ENCODE peak calls at places on chromosomes 1 and 21, in six cellular contexts. One of them, this sample, is unnamed.

GRCh38 chr1:17667641-17668040 is 87.5 kb upstream of the ACTL8 start:
- DNase-seq in CD8-positive, alpha-beta T cell: no peak
- DNase-seq in mammary epithelial cell: no peak
- DNase-seq in psoas muscle: no peak
- DNase-seq in H9: no peak
- DNase-seq in brain microvascular endothelial cell: no peak
- DNase-seq in this sample: peak; percentile 83

GRCh38 chr1:183273300-183273699 is 87.2 kb downstream of the LAMC2 start:
- DNase-seq in H9: no peak
- DNase-seq in mammary epithelial cell: no peak
- DNase-seq in psoas muscle: no peak
- DNase-seq in CD8-positive, alpha-beta T cell: no peak
- DNase-seq in brain microvascular endothelial cell: no peak
- DNase-seq in this sample: no peak

GRCh38 chr21:32916522-32917099 is 109.1 kb upstream of the OLIG2 start:
- DNase-seq in brain microvascular endothelial cell: no peak
- DNase-seq in mammary epithelial cell: no peak
- DNase-seq in CD8-positive, alpha-beta T cell: no peak
- DNase-seq in psoas muscle: no peak
- DNase-seq in H9: no peak
- DNase-seq in this sample: no peak

GRCh38 chr1:43952731-43953350 is 6.1 kb downstream of the IPO13 start:
- DNase-seq in mammary epithelial cell: no peak
- DNase-seq in H9: peak; percentile 91
- DNase-seq in psoas muscle: no peak
- DNase-seq in CD8-positive, alpha-beta T cell: no peak
- DNase-seq in brain microvascular endothelial cell: no peak
- DNase-seq in this sample: no peak

GRCh38 chr1:117576236-117576635 is 29.6 kb upstream of the TENT5C start:
- DNase-seq in CD8-positive, alpha-beta T cell: no peak
- DNase-seq in brain microvascular endothelial cell: no peak
- DNase-seq in mammary epithelial cell: no peak
- DNase-seq in H9: peak; percentile 9
- DNase-seq in psoas muscle: no peak
- DNase-seq in this sample: peak; percentile 50

GRCh38 chr1:156257711-156258110 is 9.9 kb upstream of the PAQR6 start:
- DNase-seq in brain microvascular endothelial cell: no peak
- DNase-seq in CD8-positive, alpha-beta T cell: no peak
- DNase-seq in H9: no peak
- DNase-seq in psoas muscle: no peak
- DNase-seq in mammary epithelial cell: peak; percentile 20
- DNase-seq in this sample: no peak

GRCh38 chr21:22120616-22121266 is 1122.5 kb downstream of the NCAM2 start:
- DNase-seq in psoas muscle: no peak
- DNase-seq in mammary epithelial cell: no peak
- DNase-seq in H9: peak; percentile 49
- DNase-seq in brain microvascular endothelial cell: no peak
- DNase-seq in CD8-positive, alpha-beta T cell: no peak
- DNase-seq in this sample: peak; percentile 37

GRCh38 chr1:215793210-215793609 is 226.1 kb downstream of the KCTD3 start:
- DNase-seq in mammary epithelial cell: peak; percentile 32
- DNase-seq in brain microvascular endothelial cell: peak; percentile 2
- DNase-seq in H9: no peak
- DNase-seq in psoas muscle: no peak
- DNase-seq in CD8-positive, alpha-beta T cell: no peak
- DNase-seq in this sample: no peak

GRCh38 chr1:202186327-202186726 is 7.3 kb upstream of the LGR6 start:
- DNase-seq in H9: no peak
- DNase-seq in psoas muscle: no peak
- DNase-seq in brain microvascular endothelial cell: no peak
- DNase-seq in mammary epithelial cell: no peak
- DNase-seq in CD8-positive, alpha-beta T cell: no peak
- DNase-seq in this sample: no peak

GRCh38 chr1:184770176-184770575 is 15.5 kb upstream of the EDEM3 start:
- DNase-seq in mammary epithelial cell: no peak
- DNase-seq in psoas muscle: no peak
- DNase-seq in CD8-positive, alpha-beta T cell: no peak
- DNase-seq in H9: no peak
- DNase-seq in brain microvascular endothelial cell: no peak
- DNase-seq in this sample: no peak

GRCh38 chr1:94383966-94384408 is 34.2 kb upstream of the ABCD3 start:
- DNase-seq in H9: no peak
- DNase-seq in CD8-positive, alpha-beta T cell: no peak
- DNase-seq in psoas muscle: no peak
- DNase-seq in mammary epithelial cell: no peak
- DNase-seq in brain microvascular endothelial cell: peak; percentile 76
- DNase-seq in this sample: no peak

GRCh38 chr21:37914211-37914900 is 1.9 kb downstream of the KCNJ6 start:
- DNase-seq in CD8-positive, alpha-beta T cell: no peak
- DNase-seq in psoas muscle: no peak
- DNase-seq in H9: peak; percentile 84
- DNase-seq in brain microvascular endothelial cell: peak; percentile 3
- DNase-seq in mammary epithelial cell: peak; percentile 34
- DNase-seq in this sample: peak; percentile 73

GRCh38 chr1:67618285-67619018 is 66.5 kb upstream of the GADD45A start:
- DNase-seq in mammary epithelial cell: peak; percentile 96
- DNase-seq in brain microvascular endothelial cell: peak; percentile 94
- DNase-seq in H9: no peak
- DNase-seq in psoas muscle: peak; percentile 63
- DNase-seq in CD8-positive, alpha-beta T cell: no peak
- DNase-seq in this sample: no peak

GRCh38 chr1:10888791-10889627 is 92.6 kb upstream of the CASZ1 start:
- DNase-seq in H9: no peak
- DNase-seq in CD8-positive, alpha-beta T cell: no peak
- DNase-seq in brain microvascular endothelial cell: no peak
- DNase-seq in psoas muscle: no peak
- DNase-seq in mammary epithelial cell: no peak
- DNase-seq in this sample: no peak

GRCh38 chr1:108896160-108897150 is 19.7 kb downstream of the GPSM2 start:
- DNase-seq in mammary epithelial cell: no peak
- DNase-seq in psoas muscle: peak; percentile 30
- DNase-seq in H9: peak; percentile 36
- DNase-seq in CD8-positive, alpha-beta T cell: no peak
- DNase-seq in brain microvascular endothelial cell: no peak
- DNase-seq in this sample: no peak

GRCh38 chr1:158024737-158025136 is 31.3 kb downstream of the KIRREL1 start:
- DNase-seq in mammary epithelial cell: no peak
- DNase-seq in CD8-positive, alpha-beta T cell: no peak
- DNase-seq in brain microvascular endothelial cell: no peak
- DNase-seq in H9: no peak
- DNase-seq in psoas muscle: peak; percentile 60
- DNase-seq in this sample: no peak

GRCh38 chr1:158027485-158027884 is 34.0 kb downstream of the KIRREL1 start:
- DNase-seq in CD8-positive, alpha-beta T cell: no peak
- DNase-seq in psoas muscle: no peak
- DNase-seq in brain microvascular endothelial cell: no peak
- DNase-seq in H9: no peak
- DNase-seq in mammary epithelial cell: no peak
- DNase-seq in this sample: no peak

GRCh38 chr1:158025576-158026230 is 32.3 kb downstream of the KIRREL1 start:
- DNase-seq in H9: no peak
- DNase-seq in CD8-positive, alpha-beta T cell: no peak
- DNase-seq in mammary epithelial cell: no peak
- DNase-seq in psoas muscle: no peak
- DNase-seq in brain microvascular endothelial cell: no peak
- DNase-seq in this sample: no peak

GRCh38 chr1:158028956-158029355 is 35.5 kb downstream of the KIRREL1 start:
- DNase-seq in H9: no peak
- DNase-seq in psoas muscle: no peak
- DNase-seq in mammary epithelial cell: peak; percentile 96
- DNase-seq in CD8-positive, alpha-beta T cell: no peak
- DNase-seq in brain microvascular endothelial cell: no peak
- DNase-seq in this sample: no peak

DNA sequence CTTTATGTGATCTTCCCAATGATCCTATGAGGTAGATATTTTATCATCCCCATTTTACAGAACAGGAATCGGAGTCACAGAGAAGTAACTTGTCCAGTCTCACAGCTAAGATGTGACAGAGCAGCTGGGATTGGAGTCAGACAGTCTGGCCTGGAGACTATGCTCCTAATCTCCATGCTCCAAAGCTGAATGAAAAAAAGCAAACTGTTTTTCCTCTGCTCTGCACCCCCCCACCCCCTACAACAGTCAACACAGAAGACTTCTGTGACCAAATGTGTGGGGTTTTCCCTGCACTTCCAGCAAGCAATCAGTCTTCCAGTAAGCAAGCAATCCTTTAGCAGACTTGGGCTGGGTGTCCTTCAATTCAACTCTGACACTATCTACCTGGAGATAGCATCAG is 33.2 kb downstream of the KIRREL1 start:
- DNase-seq in mammary epithelial cell: no peak
- DNase-seq in H9: no peak
- DNase-seq in psoas muscle: no peak
- DNase-seq in CD8-positive, alpha-beta T cell: no peak
- DNase-seq in brain microvascular endothelial cell: no peak
- DNase-seq in this sample: no peak
- TF ChIP-seq CTCF in mammary epithelial cell: no peak
- TF ChIP-seq CTCF in H9: no peak
- TF ChIP-seq CTCF in psoas muscle: no peak
- TF ChIP-seq CTCF in CD8-positive, alpha-beta T cell: no peak
- TF ChIP-seq CTCF in brain microvascular endothelial cell: no peak
- TF ChIP-seq CTCF in this sample: no peak

GRCh38 chr1:85553936-85554335 is 26.6 kb upstream of the CCN1 start:
- DNase-seq in CD8-positive, alpha-beta T cell: no peak
- DNase-seq in brain microvascular endothelial cell: no peak
- DNase-seq in psoas muscle: no peak
- DNase-seq in H9: no peak
- DNase-seq in mammary epithelial cell: no peak
- DNase-seq in this sample: no peak

GRCh38 chr1:85554630-85555327 is 25.8 kb upstream of the CCN1 start:
- DNase-seq in H9: no peak
- DNase-seq in brain microvascular endothelial cell: no peak
- DNase-seq in CD8-positive, alpha-beta T cell: no peak
- DNase-seq in psoas muscle: no peak
- DNase-seq in mammary epithelial cell: no peak
- DNase-seq in this sample: no peak

GRCh38 chr1:85553416-85553815 is 27.1 kb upstream of the CCN1 start:
- DNase-seq in mammary epithelial cell: no peak
- DNase-seq in CD8-positive, alpha-beta T cell: no peak
- DNase-seq in brain microvascular endothelial cell: no peak
- DNase-seq in H9: no peak
- DNase-seq in psoas muscle: no peak
- DNase-seq in this sample: no peak

GRCh38 chr1:85559890-85560289 is 20.7 kb upstream of the CCN1 start:
- DNase-seq in psoas muscle: no peak
- DNase-seq in brain microvascular endothelial cell: no peak
- DNase-seq in mammary epithelial cell: no peak
- DNase-seq in H9: no peak
- DNase-seq in CD8-positive, alpha-beta T cell: no peak
- DNase-seq in this sample: no peak

DNA sequence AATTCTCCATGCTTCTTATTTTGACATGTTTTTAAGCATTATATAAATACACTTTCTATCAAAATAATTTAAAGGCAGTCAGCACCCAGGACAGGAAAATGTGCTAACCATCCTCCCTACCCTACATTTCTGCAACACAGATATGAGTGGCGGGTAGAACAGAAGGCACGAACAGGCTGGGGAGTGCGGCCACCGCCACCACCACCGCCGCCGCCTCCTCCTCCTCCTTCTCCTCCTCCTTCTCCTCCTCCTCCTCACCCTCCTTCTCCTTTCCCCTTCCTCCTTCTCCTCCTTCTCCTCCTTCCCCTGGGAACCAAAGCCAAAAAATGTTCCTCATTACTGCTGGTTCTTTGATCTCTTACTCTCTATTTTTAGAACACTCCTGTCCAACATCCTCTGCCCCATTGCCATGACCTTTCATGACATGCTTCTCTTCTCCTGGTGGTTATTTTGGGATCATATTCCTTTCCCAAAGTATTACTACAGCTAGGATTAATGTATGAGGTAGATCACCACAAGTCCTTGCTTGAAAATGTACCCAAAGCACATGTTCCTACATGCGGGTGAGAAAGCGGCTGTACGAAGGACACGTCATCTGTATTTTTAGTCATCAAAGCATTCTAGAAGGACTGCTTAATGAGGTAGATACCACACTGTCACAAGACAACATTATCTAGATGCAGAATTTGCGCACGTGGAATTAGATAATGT is 24.5 kb upstream of the CCN1 start:
- DNase-seq in H9: no peak
- DNase-seq in psoas muscle: no peak
- DNase-seq in CD8-positive, alpha-beta T cell: no peak
- DNase-seq in brain microvascular endothelial cell: no peak
- DNase-seq in mammary epithelial cell: peak; percentile 96
- DNase-seq in this sample: no peak
- H3K27ac ChIP-seq in H9: no peak overlapping the region
- H3K27ac ChIP-seq in psoas muscle: peak overlapping the region; percentile 84
- H3K27ac ChIP-seq in CD8-positive, alpha-beta T cell: no peak overlapping the region
- H3K27ac ChIP-seq in brain microvascular endothelial cell: no peak overlapping the region
- H3K27ac ChIP-seq in mammary epithelial cell: peak overlapping the region; percentile 41
- H3K27ac ChIP-seq in this sample: no peak overlapping the region

GRCh38 chr1:16153110-16153998 is 2.5 kb downstream of the EPHA2 start:
- DNase-seq in psoas muscle: no peak
- DNase-seq in mammary epithelial cell: no peak
- DNase-seq in H9: no peak
- DNase-seq in CD8-positive, alpha-beta T cell: no peak
- DNase-seq in brain microvascular endothelial cell: no peak
- DNase-seq in this sample: no peak

GRCh38 chr1:16155537-16156410 is at the start of gene EPHA2:
- DNase-seq in mammary epithelial cell: peak; percentile 91
- DNase-seq in psoas muscle: peak; percentile 87
- DNase-seq in brain microvascular endothelial cell: peak; percentile 80
- DNase-seq in CD8-positive, alpha-beta T cell: no peak
- DNase-seq in H9: peak; percentile 95
- DNase-seq in this sample: peak; percentile 96

GRCh38 chr1:16151985-16152384 is 3.9 kb downstream of the EPHA2 start:
- DNase-seq in CD8-positive, alpha-beta T cell: no peak
- DNase-seq in H9: no peak
- DNase-seq in mammary epithelial cell: no peak
- DNase-seq in brain microvascular endothelial cell: no peak
- DNase-seq in psoas muscle: no peak
- DNase-seq in this sample: no peak

GRCh38 chr1:16152521-16153087 is 3.3 kb downstream of the EPHA2 start:
- DNase-seq in brain microvascular endothelial cell: no peak
- DNase-seq in mammary epithelial cell: no peak
- DNase-seq in H9: no peak
- DNase-seq in CD8-positive, alpha-beta T cell: no peak
- DNase-seq in psoas muscle: no peak
- DNase-seq in this sample: no peak

GRCh38 chr1:16153999-16154673 is 1.7 kb downstream of the EPHA2 start:
- DNase-seq in H9: no peak
- DNase-seq in brain microvascular endothelial cell: no peak
- DNase-seq in mammary epithelial cell: no peak
- DNase-seq in psoas muscle: no peak
- DNase-seq in CD8-positive, alpha-beta T cell: no peak
- DNase-seq in this sample: no peak
- TF ChIP-seq CTCF in H9: no peak
- TF ChIP-seq CTCF in brain microvascular endothelial cell: no peak
- TF ChIP-seq CTCF in mammary epithelial cell: no peak
- TF ChIP-seq CTCF in psoas muscle: no peak
- TF ChIP-seq CTCF in CD8-positive, alpha-beta T cell: no peak
- TF ChIP-seq CTCF in this sample: no peak

DNA sequence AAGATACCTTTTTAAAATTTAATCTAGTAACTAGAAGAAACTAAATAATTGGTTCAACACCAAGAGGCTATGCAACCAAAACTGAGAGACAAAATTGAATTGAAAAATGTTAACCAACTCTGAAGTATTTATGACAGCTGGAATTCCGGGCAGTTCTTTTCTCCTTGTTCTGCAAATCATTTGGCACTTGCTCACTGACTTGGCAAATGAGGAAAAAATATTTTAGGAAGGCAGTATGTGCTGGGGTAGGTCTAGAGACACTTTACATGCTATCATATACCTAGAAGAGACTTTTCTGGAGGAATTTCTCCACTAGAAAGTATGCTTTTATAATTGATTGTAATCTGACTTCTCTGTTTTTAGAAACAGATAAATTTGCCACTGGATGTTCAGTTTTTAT is 22.1 kb upstream of the SH3D21 start:
- DNase-seq in brain microvascular endothelial cell: no peak
- DNase-seq in CD8-positive, alpha-beta T cell: no peak
- DNase-seq in H9: no peak
- DNase-seq in psoas muscle: no peak
- DNase-seq in mammary epithelial cell: no peak
- DNase-seq in this sample: no peak
- H3K27ac ChIP-seq in brain microvascular endothelial cell: no peak overlapping the region
- H3K27ac ChIP-seq in CD8-positive, alpha-beta T cell: no peak overlapping the region
- H3K27ac ChIP-seq in H9: no peak overlapping the region
- H3K27ac ChIP-seq in psoas muscle: peak overlapping the region; percentile 91
- H3K27ac ChIP-seq in mammary epithelial cell: no peak overlapping the region
- H3K27ac ChIP-seq in this sample: no peak overlapping the region